ENCODE peak calls at places on chromosomes 13 and 19, in eight cellular contexts. One of them, this sample, is unnamed.

GRCh38 chr19:28444371-28444770 is 768.6 kb downstream of the UQCRFS1 start:
- DNase-seq in CD8-positive, alpha-beta memory T cell: no peak
- DNase-seq in brain microvascular endothelial cell: no peak
- DNase-seq in IMR-90: no peak
- DNase-seq in adipocyte: no peak
- DNase-seq in keratinocyte: no peak
- DNase-seq in psoas muscle: no peak
- DNase-seq in fibroblast of lung: no peak
- DNase-seq in this sample: no peak

GRCh38 chr13:111344471-111345191 is 24.2 kb downstream of the TEX29 start:
- DNase-seq in IMR-90: peak; percentile 92
- DNase-seq in psoas muscle: peak; percentile 85
- DNase-seq in fibroblast of lung: peak; percentile 65
- DNase-seq in adipocyte: peak; percentile 78
- DNase-seq in brain microvascular endothelial cell: peak; percentile 12
- DNase-seq in CD8-positive, alpha-beta memory T cell: no peak
- DNase-seq in keratinocyte: no peak
- DNase-seq in this sample: no peak

GRCh38 chr13:73261739-73262216 is 203.0 kb downstream of the KLF5 start:
- DNase-seq in keratinocyte: peak; percentile 98
- DNase-seq in IMR-90: no peak
- DNase-seq in CD8-positive, alpha-beta memory T cell: no peak
- DNase-seq in brain microvascular endothelial cell: no peak
- DNase-seq in fibroblast of lung: no peak
- DNase-seq in psoas muscle: no peak
- DNase-seq in adipocyte: no peak
- DNase-seq in this sample: no peak

GRCh38 chr13:67147257-67148218 is 82.6 kb downstream of the PCDH9 start:
- DNase-seq in IMR-90: peak; percentile 72
- DNase-seq in keratinocyte: no peak
- DNase-seq in brain microvascular endothelial cell: peak; percentile 75
- DNase-seq in fibroblast of lung: peak; percentile 85
- DNase-seq in CD8-positive, alpha-beta memory T cell: no peak
- DNase-seq in psoas muscle: no peak
- DNase-seq in adipocyte: peak; percentile 65
- DNase-seq in this sample: peak; percentile 9

GRCh38 chr13:47672982-47673670 is 327.9 kb downstream of the SUCLA2 start:
- DNase-seq in fibroblast of lung: peak; percentile 94
- DNase-seq in keratinocyte: no peak
- DNase-seq in brain microvascular endothelial cell: peak; percentile 56
- DNase-seq in IMR-90: peak; percentile 93
- DNase-seq in psoas muscle: no peak
- DNase-seq in adipocyte: peak; percentile 66
- DNase-seq in CD8-positive, alpha-beta memory T cell: no peak
- DNase-seq in this sample: peak; percentile 19

GRCh38 chr19:47486900-47487299 is 2.9 kb upstream of the KPTN start:
- DNase-seq in CD8-positive, alpha-beta memory T cell: no peak
- DNase-seq in psoas muscle: peak; percentile 52
- DNase-seq in keratinocyte: no peak
- DNase-seq in adipocyte: no peak
- DNase-seq in fibroblast of lung: no peak
- DNase-seq in brain microvascular endothelial cell: no peak
- DNase-seq in IMR-90: no peak
- DNase-seq in this sample: no peak

GRCh38 chr19:53982611-53983010 is 8.8 kb upstream of the CACNG6 start:
- DNase-seq in psoas muscle: peak; percentile 85
- DNase-seq in adipocyte: peak; percentile 22
- DNase-seq in brain microvascular endothelial cell: no peak
- DNase-seq in IMR-90: no peak
- DNase-seq in keratinocyte: no peak
- DNase-seq in fibroblast of lung: peak; percentile 24
- DNase-seq in CD8-positive, alpha-beta memory T cell: no peak
- DNase-seq in this sample: no peak

GRCh38 chr13:101449971-101450748 is 2.3 kb upstream of the ITGBL1 start:
- DNase-seq in psoas muscle: no peak
- DNase-seq in adipocyte: peak; percentile 89
- DNase-seq in keratinocyte: peak; percentile 79
- DNase-seq in brain microvascular endothelial cell: peak; percentile 62
- DNase-seq in CD8-positive, alpha-beta memory T cell: no peak
- DNase-seq in fibroblast of lung: peak; percentile 96
- DNase-seq in IMR-90: peak; percentile 93
- DNase-seq in this sample: peak; percentile 67

GRCh38 chr19:347946-348861 is 3.6 kb upstream of the MIER2 start:
- DNase-seq in brain microvascular endothelial cell: no peak
- DNase-seq in IMR-90: no peak
- DNase-seq in fibroblast of lung: peak; percentile 15
- DNase-seq in adipocyte: no peak
- DNase-seq in CD8-positive, alpha-beta memory T cell: no peak
- DNase-seq in keratinocyte: no peak
- DNase-seq in psoas muscle: no peak
- DNase-seq in this sample: peak; percentile 32

GRCh38 chr13:93425411-93425810 is 198.8 kb downstream of the GPC6 start:
- DNase-seq in brain microvascular endothelial cell: no peak
- DNase-seq in CD8-positive, alpha-beta memory T cell: no peak
- DNase-seq in IMR-90: no peak
- DNase-seq in adipocyte: no peak
- DNase-seq in keratinocyte: no peak
- DNase-seq in fibroblast of lung: no peak
- DNase-seq in psoas muscle: no peak
- DNase-seq in this sample: peak; percentile 5

GRCh38 chr13:113603116-113603710 is 18.7 kb downstream of the TFDP1 start:
- DNase-seq in keratinocyte: no peak
- DNase-seq in fibroblast of lung: no peak
- DNase-seq in IMR-90: no peak
- DNase-seq in CD8-positive, alpha-beta memory T cell: no peak
- DNase-seq in psoas muscle: peak; percentile 35
- DNase-seq in adipocyte: no peak
- DNase-seq in brain microvascular endothelial cell: no peak
- DNase-seq in this sample: no peak

GRCh38 chr19:30224689-30225606 is 147.2 kb upstream of the ZNF536 start:
- DNase-seq in brain microvascular endothelial cell: no peak
- DNase-seq in fibroblast of lung: no peak
- DNase-seq in IMR-90: no peak
- DNase-seq in CD8-positive, alpha-beta memory T cell: no peak
- DNase-seq in adipocyte: peak; percentile 18
- DNase-seq in keratinocyte: no peak
- DNase-seq in psoas muscle: no peak
- DNase-seq in this sample: no peak

DNA sequence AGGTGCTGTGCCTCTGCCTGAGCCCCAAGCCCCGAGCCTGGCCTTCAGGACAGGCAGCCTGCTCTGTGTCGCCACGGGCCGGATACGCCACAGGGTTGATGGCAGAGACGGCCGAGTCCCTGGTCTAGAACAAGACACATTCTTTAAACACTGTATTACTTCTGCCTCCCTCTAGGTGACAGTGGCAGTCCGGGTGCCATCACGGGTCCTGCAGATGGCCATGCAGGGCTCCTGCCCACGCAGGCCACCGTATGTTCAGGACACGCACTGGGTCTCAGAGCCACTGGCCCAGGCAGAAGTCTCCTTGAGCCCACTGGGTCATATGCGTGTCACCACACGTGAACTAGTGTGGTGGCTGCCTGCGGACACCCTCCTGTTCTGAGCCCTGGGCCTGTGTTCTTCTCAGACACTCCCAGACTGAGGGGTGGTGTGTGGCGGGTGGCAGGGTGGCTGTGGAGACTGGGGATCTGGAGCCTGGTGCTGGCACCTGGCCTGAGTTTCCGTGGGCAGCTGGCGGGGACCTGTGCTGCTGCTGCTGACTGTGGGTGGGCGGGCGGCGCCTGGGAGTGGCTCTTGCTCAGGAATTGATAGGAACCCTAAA is 4.4 kb downstream of the PLEKHJ1 start:
- DNase-seq in fibroblast of lung: no peak
- DNase-seq in adipocyte: no peak
- DNase-seq in brain microvascular endothelial cell: no peak
- DNase-seq in keratinocyte: no peak
- DNase-seq in psoas muscle: no peak
- DNase-seq in IMR-90: no peak
- DNase-seq in CD8-positive, alpha-beta memory T cell: no peak
- DNase-seq in this sample: no peak
- H3K36me3 ChIP-seq in fibroblast of lung: peaks cover 38% of the 10 kb centered on the region
- H3K36me3 ChIP-seq in adipocyte: peaks cover 49% of the 10 kb centered on the region
- H3K36me3 ChIP-seq in brain microvascular endothelial cell: peaks cover 55% of the 10 kb centered on the region
- H3K36me3 ChIP-seq in keratinocyte: peaks cover 22% of the 10 kb centered on the region
- H3K36me3 ChIP-seq in psoas muscle: peaks cover 3% of the 10 kb centered on the region
- H3K36me3 ChIP-seq in IMR-90: peaks cover 53% of the 10 kb centered on the region
- H3K36me3 ChIP-seq in CD8-positive, alpha-beta memory T cell: peaks cover 6% of the 10 kb centered on the region
- H3K36me3 ChIP-seq in this sample: peaks cover 1% of the 10 kb centered on the region

DNA sequence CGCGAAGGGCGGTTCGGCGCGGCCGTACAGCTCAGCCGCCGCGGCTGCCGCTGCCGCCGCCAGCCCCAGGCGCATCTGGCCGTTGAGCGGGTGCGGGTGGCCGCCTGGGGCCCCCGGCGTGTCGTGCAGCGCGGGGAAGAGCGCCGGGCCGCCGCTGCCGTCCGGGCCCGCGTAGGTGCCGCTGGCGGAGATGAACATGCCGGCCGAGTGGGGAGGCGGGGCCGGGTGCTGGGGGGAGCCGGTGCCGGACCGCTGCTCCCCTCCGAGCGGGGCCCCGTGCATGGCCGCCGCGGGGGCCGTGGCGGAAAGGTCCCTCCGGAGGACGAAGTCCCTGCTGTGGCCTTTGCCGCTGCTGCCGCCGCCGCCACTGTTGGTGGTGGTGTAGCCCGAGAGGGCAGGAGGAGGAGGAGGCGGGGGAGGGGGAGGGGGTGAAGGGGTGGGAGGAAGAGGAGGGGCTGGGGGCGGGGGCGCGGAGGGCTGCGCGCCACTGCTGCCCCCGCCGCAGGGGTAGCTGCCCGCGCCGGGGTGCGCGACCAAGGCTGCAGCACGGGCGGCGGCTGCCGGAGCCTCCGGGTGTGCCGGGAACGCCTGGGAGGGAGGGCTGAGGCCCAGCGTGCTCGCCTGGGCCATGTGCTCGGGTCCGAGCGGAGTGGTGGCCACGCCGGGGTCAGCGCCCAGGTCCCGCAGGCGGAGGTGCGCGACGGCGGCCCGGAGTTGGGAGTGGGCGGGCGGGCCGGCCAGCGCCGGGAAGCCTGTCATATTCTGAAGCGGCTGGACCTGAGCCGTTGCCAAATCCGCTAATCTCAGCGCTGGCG is 599 bp downstream of the ZIC5 start:
- DNase-seq in fibroblast of lung: no peak
- DNase-seq in keratinocyte: no peak
- DNase-seq in adipocyte: no peak
- DNase-seq in brain microvascular endothelial cell: no peak
- DNase-seq in IMR-90: no peak
- DNase-seq in psoas muscle: no peak
- DNase-seq in CD8-positive, alpha-beta memory T cell: no peak
- DNase-seq in this sample: no peak
- H3K4me3 ChIP-seq in fibroblast of lung: no peak overlapping the region
- H3K4me3 ChIP-seq in keratinocyte: no peak overlapping the region
- H3K4me3 ChIP-seq in adipocyte: no peak overlapping the region
- H3K4me3 ChIP-seq in brain microvascular endothelial cell: peak overlapping the region; percentile 34
- H3K4me3 ChIP-seq in IMR-90: no peak overlapping the region
- H3K4me3 ChIP-seq in psoas muscle: peak overlapping the region; percentile 54
- H3K4me3 ChIP-seq in CD8-positive, alpha-beta memory T cell: no peak overlapping the region
- H3K4me3 ChIP-seq in this sample: no peak overlapping the region

GRCh38 chr19:13978721-13979191 is 26.4 kb downstream of the DCAF15 start:
- DNase-seq in CD8-positive, alpha-beta memory T cell: no peak
- DNase-seq in brain microvascular endothelial cell: no peak
- DNase-seq in keratinocyte: no peak
- DNase-seq in IMR-90: no peak
- DNase-seq in adipocyte: no peak
- DNase-seq in psoas muscle: no peak
- DNase-seq in fibroblast of lung: no peak
- DNase-seq in this sample: no peak

GRCh38 chr19:13975870-13976269 is 23.6 kb downstream of the DCAF15 start:
- DNase-seq in adipocyte: no peak
- DNase-seq in psoas muscle: peak; percentile 83
- DNase-seq in IMR-90: no peak
- DNase-seq in fibroblast of lung: no peak
- DNase-seq in CD8-positive, alpha-beta memory T cell: no peak
- DNase-seq in keratinocyte: no peak
- DNase-seq in brain microvascular endothelial cell: no peak
- DNase-seq in this sample: no peak

GRCh38 chr19:13978306-13978705 is 26.0 kb downstream of the DCAF15 start:
- DNase-seq in IMR-90: no peak
- DNase-seq in CD8-positive, alpha-beta memory T cell: no peak
- DNase-seq in adipocyte: no peak
- DNase-seq in psoas muscle: peak; percentile 86
- DNase-seq in brain microvascular endothelial cell: no peak
- DNase-seq in keratinocyte: no peak
- DNase-seq in fibroblast of lung: no peak
- DNase-seq in this sample: no peak

GRCh38 chr19:13977803-13978202 is 25.5 kb downstream of the DCAF15 start:
- DNase-seq in psoas muscle: no peak
- DNase-seq in brain microvascular endothelial cell: no peak
- DNase-seq in adipocyte: no peak
- DNase-seq in keratinocyte: no peak
- DNase-seq in fibroblast of lung: no peak
- DNase-seq in CD8-positive, alpha-beta memory T cell: no peak
- DNase-seq in IMR-90: no peak
- DNase-seq in this sample: no peak

DNA sequence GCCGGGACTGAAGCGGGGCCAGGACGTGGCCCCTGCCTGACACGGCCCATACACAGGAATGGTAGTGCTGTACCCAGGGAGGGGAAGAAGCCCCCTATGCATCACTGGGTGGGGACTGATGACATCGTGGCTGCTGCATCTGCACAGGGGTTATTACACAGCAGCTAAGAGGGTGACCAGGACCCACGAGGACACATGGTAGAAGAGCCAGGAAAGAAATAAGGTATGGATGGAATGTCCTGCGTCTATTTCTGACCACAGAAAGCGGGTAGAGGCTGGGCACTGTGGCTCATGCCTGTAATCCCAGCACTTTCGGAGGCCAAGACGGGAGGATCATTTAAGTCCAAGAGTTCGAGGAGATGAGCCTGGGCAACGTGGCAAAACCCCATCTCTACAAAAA is 24.1 kb downstream of the DCAF15 start:
- DNase-seq in fibroblast of lung: no peak
- DNase-seq in IMR-90: no peak
- DNase-seq in keratinocyte: no peak
- DNase-seq in CD8-positive, alpha-beta memory T cell: no peak
- DNase-seq in brain microvascular endothelial cell: no peak
- DNase-seq in psoas muscle: no peak
- DNase-seq in adipocyte: no peak
- DNase-seq in this sample: no peak
- H3K36me3 ChIP-seq in fibroblast of lung: peaks cover 3% of the 10 kb centered on the region
- H3K36me3 ChIP-seq in IMR-90: peaks cover 13% of the 10 kb centered on the region
- H3K36me3 ChIP-seq in keratinocyte: peaks cover 8% of the 10 kb centered on the region
- H3K36me3 ChIP-seq in CD8-positive, alpha-beta memory T cell: peaks cover 3% of the 10 kb centered on the region
- H3K36me3 ChIP-seq in brain microvascular endothelial cell: peaks cover 2% of the 10 kb centered on the region
- H3K36me3 ChIP-seq in psoas muscle: no peaks in the 10 kb centered on the region
- H3K36me3 ChIP-seq in adipocyte: peaks cover 4% of the 10 kb centered on the region
- H3K36me3 ChIP-seq in this sample: no peaks in the 10 kb centered on the region

DNA sequence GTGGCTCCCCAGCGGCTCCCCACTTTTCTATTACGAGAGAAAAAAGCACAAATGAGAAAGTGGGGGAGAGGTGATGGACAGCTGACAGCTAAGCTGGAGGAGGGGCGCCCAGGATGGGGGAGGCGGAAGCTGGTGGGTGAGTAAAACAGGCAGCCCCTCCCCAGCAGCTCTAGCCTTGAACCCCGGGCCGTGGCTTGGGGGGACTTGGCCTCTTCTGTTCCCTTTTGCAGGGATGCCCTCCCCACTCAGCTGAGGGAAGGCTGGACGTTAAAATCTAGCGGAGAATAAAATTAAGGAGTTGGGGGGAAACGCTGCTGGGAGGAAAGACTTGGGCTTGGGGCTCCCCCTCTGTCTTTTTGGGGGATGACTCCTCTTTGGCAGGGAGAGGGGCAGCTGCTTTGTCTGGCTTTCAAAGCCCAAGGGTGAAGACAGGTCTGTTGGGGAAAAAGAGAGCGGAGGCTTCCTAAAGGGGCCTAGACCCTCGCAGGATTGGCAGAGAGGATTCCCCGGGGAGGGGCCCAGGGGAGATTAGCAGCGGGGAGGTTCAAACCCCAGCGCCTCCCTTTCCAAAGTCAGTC is 1.4 kb upstream of the SAMD1 start:
- DNase-seq in brain microvascular endothelial cell: no peak
- DNase-seq in keratinocyte: no peak
- DNase-seq in IMR-90: no peak
- DNase-seq in fibroblast of lung: no peak
- DNase-seq in adipocyte: no peak
- DNase-seq in psoas muscle: no peak
- DNase-seq in CD8-positive, alpha-beta memory T cell: no peak
- DNase-seq in this sample: no peak
- H3K4me3 ChIP-seq in brain microvascular endothelial cell: peak overlapping the region; percentile 69
- H3K4me3 ChIP-seq in keratinocyte: peak overlapping the region; percentile 71
- H3K4me3 ChIP-seq in IMR-90: peak overlapping the region; percentile 80
- H3K4me3 ChIP-seq in fibroblast of lung: peak overlapping the region; percentile 82
- H3K4me3 ChIP-seq in adipocyte: peak overlapping the region; percentile 87
- H3K4me3 ChIP-seq in psoas muscle: peak overlapping the region; percentile 89
- H3K4me3 ChIP-seq in CD8-positive, alpha-beta memory T cell: peak overlapping the region; percentile 89
- H3K4me3 ChIP-seq in this sample: peak overlapping the region; percentile 67